ENCODE peak calls at places on chromosome 1, in nine cellular contexts. L is NCI-H1694 treated with DMSO at 0.1 percent for 48 hours; F is foreskin fibroblast; Y is stimulated activated CD8-positive, alpha-beta memory T cell treated with anti-CD3 and anti-CD28 coated beads, Interleukin-15, amount 100 ng/mL, for 4 hours; R is AG10803; X is kidney; D is ELF-1; P is midbrain; S is HTR-8/SVneo. Q is an unnamed sample.
A peak's percentile ranks its signal among the peaks of the same experiment; 100 is the strongest.

GRCh38 chr1:1309525-1310385 is 1.4 kb downstream of the PUSL1 start:
- DNase-seq in D (no peak), X (no peak), S (no peak), R (no peak), P (no peak), L (no peak), F (no peak), Y (no peak), Q (no peak)

GRCh38 chr1:168553680-168554553 is 10.1 kb upstream of the XCL2 start:
- DNase-seq in X (no peak), S (no peak), D (no peak), R (no peak), P (no peak), F (no peak), L (no peak), Y (no peak), Q (no peak)

GRCh38 chr1:5390497-5390896 is 601.7 kb downstream of the NPHP4 start:
- DNase-seq in F (no peak), R (no peak), D (no peak), Y (no peak), P (no peak), X (no peak), S (no peak), L (no peak), Q (no peak)

GRCh38 chr1:176943783-176944182 is 220.7 kb downstream of the ASTN1 start:
- DNase-seq in D (no peak), F (no peak), P (no peak), S (no peak), X (no peak), R (no peak), Y (no peak), L (no peak), Q (no peak)

GRCh38 chr1:40032240-40032891 is 8.2 kb upstream of the CAP1 start:
- DNase-seq in L (peak; percentile 49), F (peak; percentile 64), R (peak; percentile 69), D (peak; percentile 18), X (no peak), Y (peak; percentile 32), P (peak; percentile 64), S (peak; percentile 33), Q (peak; percentile 57)

GRCh38 chr1:100353988-100354387 is 1.7 kb downstream of the CDC14A start:
- DNase-seq in P (no peak), L (no peak), Y (no peak), X (no peak), F (no peak), D (peak; percentile 61), R (peak; percentile 68), S (peak; percentile 33), Q (no peak)

GRCh38 chr1:200873116-200873670 is 412 bp downstream of the GPR25 start:
- DNase-seq in Y (no peak), X (no peak), F (no peak), S (no peak), R (no peak), D (peak; percentile 51), P (no peak), L (no peak), Q (peak; percentile 31)

GRCh38 chr1:92210701-92211100 is 7.0 kb upstream of the C1orf146 start:
- DNase-seq in D (no peak), L (no peak), S (no peak), Y (no peak), R (no peak), P (no peak), F (peak; percentile 9), X (no peak), Q (no peak)

GRCh38 chr1:42922687-42923366 is 35.8 kb downstream of the SLC2A1 start:
- DNase-seq in L (peak; percentile 77), Y (no peak), S (peak; percentile 75), R (peak; percentile 69), X (no peak), P (peak; percentile 67), D (peak; percentile 85), F (peak; percentile 50), Q (peak; percentile 81)